ENCODE peak calls at places on chromosomes 12 and 14, in seven cellular contexts. S, L, O, E, F, W and V are unnamed samples.

GRCh38 chr14:33592298-33592697 is 358.6 kb downstream of the EGLN3 start:
- DNase-seq in E (no peak), L (no peak), W (peak), F (no peak), S (no peak), O (no peak), V (peak)

GRCh38 chr12:93812616-93813015 is 135.4 kb downstream of the CRADD start:
- DNase-seq in E (no peak), W (no peak), O (no peak), L (no peak), S (no peak), F (no peak), V (no peak)

GRCh38 chr14:59511916-59512530 is 27.7 kb downstream of the JKAMP start:
- DNase-seq in W (peak), L (peak), E (no peak), S (no peak), F (peak), O (no peak), V (no peak)

GRCh38 chr12:27142102-27142721 is 59.8 kb upstream of the C12orf71 start:
- DNase-seq in W (peak), S (peak), O (peak), E (no peak), L (peak), F (peak), V (peak)

GRCh38 chr12:105820407-105821140 is 318.2 kb downstream of the NUAK1 start:
- DNase-seq in L (no peak), S (no peak), W (no peak), F (peak), E (no peak), O (peak), V (peak)

GRCh38 chr14:71246539-71246938 is 339.3 kb downstream of the PCNX1 start:
- DNase-seq in W (no peak), F (peak), O (no peak), E (no peak), S (no peak), L (no peak), V (no peak)

GRCh38 chr12:124842800-124843510 is 20.7 kb downstream of the SCARB1 start:
- DNase-seq in W (no peak), L (no peak), O (no peak), F (no peak), S (no peak), E (no peak), V (no peak)

GRCh38 chr14:90115780-90116179 is 54.0 kb downstream of the KCNK13 start:
- DNase-seq in E (no peak), F (no peak), L (no peak), W (no peak), S (no peak), O (no peak), V (no peak)

GRCh38 chr14:64723691-64724577 is 19.7 kb downstream of the PLEKHG3 start:
- DNase-seq in S (peak), F (no peak), L (no peak), E (no peak), W (no peak), O (no peak), V (peak)